ENCODE peak calls at places on chromosomes 4 and X, in eight cellular contexts. S, O, T, J, W, H, R and A are unnamed samples.

GRCh38 chr4:155403886-155404285 is 27.1 kb upstream of the MAP9 start:
- DNase-seq in S (peak), O (no peak), T (no peak), J (peak), W (no peak), H (no peak), R (no peak), A (no peak)

GRCh38 chrX:45748443-45748842 is 547.8 kb upstream of the DIPK2B start:
- DNase-seq in S (no peak), O (no peak), T (no peak), J (no peak), W (no peak), H (no peak), R (no peak), A (no peak)

GRCh38 chrX:148823986-148824385 is 323.6 kb downstream of the AFF2 start:
- DNase-seq in S (no peak), O (no peak), T (no peak), J (no peak), W (no peak), H (no peak), R (no peak), A (no peak)

GRCh38 chr4:84908876-84909275 is 57.6 kb downstream of the WDFY3 start:
- DNase-seq in S (no peak), O (no peak), T (no peak), J (no peak), W (no peak), H (no peak), R (no peak), A (no peak)

GRCh38 chrX:26918633-26919032 is 544.5 kb downstream of the PPP4R3C start:
- DNase-seq in S (no peak), O (no peak), T (peak), J (no peak), W (no peak), H (peak), R (no peak), A (no peak)

GRCh38 chr4:147737623-147738022 is 5.7 kb downstream of the ARHGAP10 start:
- DNase-seq in S (no peak), O (no peak), T (no peak), J (no peak), W (no peak), H (no peak), R (no peak), A (no peak)

GRCh38 chrX:13764765-13765164 is 30.2 kb downstream of the OFD1 start:
- DNase-seq in S (peak), O (no peak), T (peak), J (no peak), W (no peak), H (peak), R (no peak), A (no peak)

GRCh38 chr4:2487632-2488031 is 18.7 kb downstream of the RNF4 start:
- DNase-seq in S (no peak), O (no peak), T (no peak), J (no peak), W (no peak), H (no peak), R (no peak), A (no peak)

GRCh38 chrX:137352101-137352660 is 213.7 kb upstream of the ZIC3 start:
- DNase-seq in S (no peak), O (peak), T (no peak), J (no peak), W (no peak), H (no peak), R (no peak), A (no peak)
- TF ChIP-seq POLR2A in S (no peak), O (no peak), T (no peak), J (no peak), W (no peak), H (no peak), R (no peak), A (no peak)

GRCh38 chr4:159526172-159526571 is 423.3 kb downstream of the RAPGEF2 start:
- DNase-seq in S (no peak), O (no peak), T (no peak), J (no peak), W (no peak), H (no peak), R (no peak), A (no peak)
- TF ChIP-seq POLR2A in S (no peak), O (no peak), T (no peak), J (no peak), W (no peak), H (no peak), R (no peak), A (no peak)

GRCh38 chrX:107710617-107711391 is 64.8 kb downstream of the TSC22D3 start:
- DNase-seq in S (peak), O (peak), T (peak), J (peak), W (no peak), H (peak), R (peak), A (peak)
- TF ChIP-seq POLR2A in S (no peak), O (no peak), T (no peak), J (no peak), W (no peak), H (no peak), R (no peak), A (no peak)

DNA sequence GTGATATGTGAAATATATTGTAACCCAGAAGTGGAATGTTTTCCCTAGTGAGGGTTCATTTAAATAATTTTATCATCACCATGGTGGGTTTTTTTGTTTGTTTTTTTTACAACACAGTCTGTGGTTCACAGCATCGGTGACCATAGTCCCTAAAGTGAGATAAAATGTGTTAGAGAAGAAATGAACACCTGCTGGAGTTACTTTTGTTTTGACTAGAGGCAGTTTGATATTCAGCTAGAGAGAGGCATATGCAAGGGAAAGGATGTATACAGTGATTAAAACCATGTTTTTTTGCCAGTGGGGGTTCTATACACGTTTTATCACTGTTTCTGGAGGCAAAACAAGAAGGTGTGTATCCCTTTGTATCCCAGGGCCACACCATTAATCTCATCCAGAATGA is 541.5 kb downstream of the PCDH7 start:
- DNase-seq in S (no peak), O (no peak), T (no peak), J (no peak), W (no peak), H (no peak), R (no peak), A (no peak)
- TF ChIP-seq POLR2A in S (no peak), O (no peak), T (no peak), J (no peak), W (no peak), H (no peak), R (no peak), A (no peak)

GRCh38 chr4:145938618-145939177 is at the start of gene ZNF827:
- DNase-seq in S (no peak), O (no peak), T (peak), J (peak), W (peak), H (peak), R (peak), A (no peak)
- TF ChIP-seq POLR2A in S (peak), O (no peak), T (no peak), J (no peak), W (peak), H (no peak), R (no peak), A (peak)

DNA sequence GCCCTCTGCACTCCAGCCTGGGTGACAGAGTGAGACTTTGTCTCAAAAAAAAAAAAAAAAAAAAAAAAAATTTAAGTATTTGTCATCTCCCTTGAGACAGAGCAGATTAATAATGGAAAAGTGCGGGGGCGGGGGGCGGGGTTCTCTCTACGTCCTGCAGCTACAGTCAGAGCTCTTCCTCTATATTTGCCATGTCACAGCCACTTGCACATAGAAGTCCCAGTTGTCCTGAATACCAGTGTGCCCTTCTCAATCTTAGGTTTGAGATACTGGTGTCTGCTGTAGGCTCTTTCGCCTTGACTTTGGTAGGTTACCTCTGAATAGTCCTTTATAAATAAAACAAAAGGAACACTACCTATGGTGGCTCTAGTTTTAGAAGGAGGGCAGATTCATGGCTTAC is 237.8 kb upstream of the PGRMC2 start:
- DNase-seq in S (no peak), O (no peak), T (no peak), J (peak), W (no peak), H (no peak), R (no peak), A (no peak)
- TF ChIP-seq POLR2A in S (no peak), O (no peak), T (no peak), J (peak), W (no peak), H (no peak), R (no peak), A (no peak)

DNA sequence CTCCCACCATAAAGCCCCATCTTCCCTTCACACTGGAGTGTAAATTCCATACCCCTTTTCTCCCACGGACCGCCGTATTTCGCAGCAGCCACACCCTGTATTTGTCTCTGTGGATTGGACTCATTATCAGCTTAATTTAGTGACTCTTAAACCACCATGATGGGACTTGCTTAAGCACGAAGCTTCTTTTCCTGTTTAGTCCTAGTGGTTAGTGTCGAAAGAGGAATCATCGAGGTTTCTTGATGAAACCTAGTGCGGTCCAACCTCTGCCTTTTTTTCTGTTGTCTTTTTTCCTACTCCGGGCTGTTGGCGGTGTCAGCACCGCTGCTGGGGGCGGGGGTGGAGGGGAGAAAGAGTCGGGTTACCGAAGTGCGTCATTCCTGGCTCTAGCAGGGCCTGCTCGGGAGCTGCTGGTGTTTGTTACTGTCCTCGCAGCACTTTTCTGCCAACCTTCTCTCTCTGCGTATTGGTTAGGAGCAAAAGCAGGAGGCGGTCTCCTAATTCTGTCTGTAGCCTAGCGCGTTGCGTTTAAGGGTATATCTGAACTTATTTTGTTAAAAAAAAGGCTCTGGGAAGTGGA is 1.4 kb downstream of the STAG2 start:
- DNase-seq in S (peak), O (peak), T (peak), J (peak), W (peak), H (peak), R (peak), A (peak)
- TF ChIP-seq POLR2A in S (no peak), O (peak), T (no peak), J (peak), W (peak), H (peak), R (peak), A (peak)

GRCh38 chr4:151248519-151248918 is 28.4 kb upstream of the PRSS48 start:
- DNase-seq in S (no peak), O (no peak), T (no peak), J (no peak), W (no peak), H (no peak), R (no peak), A (no peak)

GRCh38 chr4:151247395-151247794 is 29.6 kb upstream of the PRSS48 start:
- DNase-seq in S (no peak), O (no peak), T (no peak), J (no peak), W (no peak), H (no peak), R (no peak), A (no peak)

GRCh38 chr4:151250706-151251105 is 26.3 kb upstream of the PRSS48 start:
- DNase-seq in S (no peak), O (no peak), T (no peak), J (no peak), W (no peak), H (no peak), R (no peak), A (no peak)

GRCh38 chr4:151256134-151256533 is 20.8 kb upstream of the PRSS48 start:
- DNase-seq in S (no peak), O (no peak), T (no peak), J (no peak), W (no peak), H (peak), R (no peak), A (no peak)

GRCh38 chr4:151251922-151252321 is 25.0 kb upstream of the PRSS48 start:
- DNase-seq in S (no peak), O (no peak), T (no peak), J (no peak), W (no peak), H (no peak), R (no peak), A (no peak)
- TF ChIP-seq POLR2A in S (no peak), O (no peak), T (no peak), J (no peak), W (no peak), H (no peak), R (no peak), A (no peak)

DNA sequence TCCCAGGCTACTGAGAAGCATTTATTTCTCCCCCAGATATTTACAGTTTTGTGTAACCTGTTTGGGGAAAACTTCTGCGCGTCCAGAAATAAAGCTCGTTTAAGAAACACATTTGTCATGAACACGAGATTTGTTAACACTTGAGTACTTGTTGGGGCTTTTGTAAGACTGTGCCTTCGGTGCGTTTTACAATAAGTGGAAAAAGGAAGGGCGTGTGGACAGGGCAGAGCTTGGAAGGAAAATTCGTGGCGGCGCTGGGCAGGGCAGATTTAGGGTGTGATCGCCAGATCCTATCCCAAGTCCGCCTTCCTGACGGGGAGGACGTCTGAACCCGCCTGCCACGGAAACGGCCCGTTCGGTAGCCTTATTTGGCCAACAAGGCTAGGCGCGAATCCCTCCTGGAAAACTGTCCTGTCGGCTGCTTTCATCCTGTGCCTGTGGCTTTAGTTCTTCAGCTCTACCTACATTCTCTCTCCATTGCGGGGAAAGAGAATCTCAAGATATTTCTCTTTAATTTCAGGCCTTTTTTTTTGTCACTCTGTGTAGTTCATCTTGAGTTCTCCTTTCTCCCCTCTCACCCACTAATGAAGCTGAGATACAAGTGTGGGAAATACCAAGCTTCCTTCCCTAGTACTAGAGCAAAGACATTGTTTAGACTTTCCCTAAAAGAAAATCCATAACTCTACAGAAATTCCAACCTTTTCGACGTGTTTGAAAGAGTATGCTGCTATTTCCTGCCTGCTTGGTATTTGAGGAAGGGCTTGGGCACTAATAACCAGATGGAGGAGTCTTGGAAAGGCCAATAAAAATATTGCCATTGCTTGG is 946 bp downstream of the PDLIM5 start:
- DNase-seq in S (peak), O (peak), T (peak), J (peak), W (peak), H (peak), R (peak), A (no peak)
- TF ChIP-seq POLR2A in S (no peak), O (no peak), T (no peak), J (no peak), W (no peak), H (peak), R (no peak), A (no peak)

GRCh38 chrX:58025979-58026378 is 115.7 kb upstream of the ZXDA start:
- DNase-seq in S (peak), O (peak), T (peak), J (peak), W (no peak), H (peak), R (no peak), A (no peak)
- TF ChIP-seq POLR2A in S (no peak), O (no peak), T (no peak), J (no peak), W (no peak), H (no peak), R (no peak), A (no peak)